ENCODE peak calls at places on chromosomes 1 and 21, in six cellular contexts. B is K562, N is HepG2, U is H1, Z is GM12878, H is GM12892. M is an unnamed sample.
A peak's percentile ranks its signal among the peaks of the same experiment; 100 is the strongest.

GRCh38 chr1:89487972-89488371 is 36.7 kb upstream of the LRRC8B start:
- DNase-seq in B (no peak), N (no peak), U (no peak), Z (no peak), H (no peak), M (no peak)

GRCh38 chr1:8239306-8240023 is 78.4 kb upstream of the SLC45A1 start:
- DNase-seq in B (no peak), N (peak; percentile 94), U (peak; percentile 55), Z (no peak), H (no peak), M (no peak)

GRCh38 chr1:67441183-67441582 is 11.0 kb upstream of the SERBP1 start:
- DNase-seq in B (no peak), N (peak; percentile 17), U (no peak), Z (no peak), H (no peak), M (no peak)

GRCh38 chr1:29643281-29643680 is 407.0 kb downstream of the PTPRU start:
- DNase-seq in B (no peak), N (no peak), U (peak; percentile 24), Z (no peak), H (no peak), M (no peak)

GRCh38 chr1:22487781-22488180 is 36.1 kb downstream of the ZBTB40 start:
- DNase-seq in B (peak; percentile 42), N (no peak), U (no peak), Z (no peak), H (no peak), M (no peak)

GRCh38 chr1:154474802-154475201 is 27.2 kb upstream of the TDRD10 start:
- DNase-seq in B (no peak), N (peak; percentile 51), U (no peak), Z (no peak), H (no peak), M (no peak)

GRCh38 chr1:186636786-186637185 is 43.4 kb downstream of the PTGS2 start:
- DNase-seq in B (no peak), N (no peak), U (no peak), Z (no peak), H (no peak), M (no peak)

GRCh38 chr1:110718452-110718851 is 43.7 kb upstream of the KCNA3 start:
- DNase-seq in B (no peak), N (no peak), U (no peak), Z (no peak), H (no peak), M (no peak)

GRCh38 chr1:178488393-178488792 is 8.4 kb downstream of the CLEC20A start:
- DNase-seq in B (no peak), N (no peak), U (no peak), Z (no peak), H (no peak), M (no peak)

GRCh38 chr1:59375321-59376220 is 78.7 kb downstream of the FGGY start:
- DNase-seq in B (no peak), N (no peak), U (no peak), Z (no peak), H (no peak), M (no peak)

GRCh38 chr1:85320371-85321131 is 44.1 kb upstream of the BCL10 start:
- DNase-seq in B (no peak), N (no peak), U (no peak), Z (no peak), H (no peak), M (no peak)

GRCh38 chr1:3175486-3175885 is 106.5 kb downstream of the PRDM16 start:
- DNase-seq in B (no peak), N (no peak), U (no peak), Z (no peak), H (no peak), M (no peak)

GRCh38 chr1:20645414-20645813 is 12.2 kb downstream of the PINK1 start:
- DNase-seq in B (no peak), N (no peak), U (no peak), Z (no peak), H (no peak), M (no peak)

GRCh38 chr1:198118136-198118535 is 38.7 kb upstream of the NEK7 start:
- DNase-seq in B (no peak), N (no peak), U (no peak), Z (no peak), H (no peak), M (no peak)

GRCh38 chr1:17922833-17923232 is 167.7 kb downstream of the ACTL8 start:
- DNase-seq in B (peak; percentile 54), N (peak; percentile 41), U (peak; percentile 75), Z (no peak), H (peak; percentile 19), M (peak; percentile 31)

GRCh38 chr21:45618287-45618686 is 25.2 kb upstream of the PCBP3 start:
- DNase-seq in B (no peak), N (no peak), U (no peak), Z (no peak), H (no peak), M (no peak)

GRCh38 chr1:30110826-30111225 is 612.6 kb downstream of the MATN1 start:
- DNase-seq in B (no peak), N (no peak), U (no peak), Z (no peak), H (no peak), M (no peak)

GRCh38 chr21:42862774-42863503 is 16.4 kb downstream of the WDR4 start:
- DNase-seq in B (no peak), N (no peak), U (no peak), Z (no peak), H (no peak), M (no peak)

GRCh38 chr1:204094262-204095247 is 21.6 kb downstream of the SOX13 start:
- DNase-seq in B (no peak), N (peak; percentile 24), U (peak; percentile 75), Z (no peak), H (no peak), M (no peak)

GRCh38 chr1:112956503-112957132 is 622 bp upstream of the SLC16A1 start:
- DNase-seq in B (no peak), N (peak; percentile 25), U (no peak), Z (no peak), H (no peak), M (no peak)

GRCh38 chr1:3034728-3035610 is 13.7 kb downstream of the ACTRT2 start:
- DNase-seq in B (no peak), N (no peak), U (no peak), Z (no peak), H (no peak), M (no peak)

GRCh38 chr1:151156515-151156819 is at the start of gene TNFAIP8L2:
- DNase-seq in B (no peak), N (no peak), U (no peak), Z (peak; percentile 32), H (no peak), M (no peak)

DNA sequence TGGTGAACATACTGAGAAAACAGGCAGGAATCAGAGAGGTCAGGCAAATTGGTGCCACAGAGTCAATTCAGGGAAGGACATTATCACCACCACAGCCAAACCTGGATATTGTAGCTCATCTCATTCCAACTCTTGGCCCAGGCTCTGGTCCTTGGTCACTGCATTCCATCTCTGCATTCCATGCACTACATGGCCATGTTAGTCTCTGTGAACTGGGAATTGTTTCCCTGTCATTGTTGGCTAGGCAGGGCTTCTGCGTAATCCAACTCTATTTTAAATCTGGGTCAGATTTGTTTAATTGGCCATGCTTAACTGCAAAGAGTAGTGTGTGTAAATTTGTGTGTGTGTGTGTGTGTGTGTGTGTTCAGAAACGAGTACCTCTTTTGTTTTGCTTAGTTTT is 837.6 kb upstream of the ADAMTS5 start:
- DNase-seq in B (no peak), N (no peak), U (no peak), Z (no peak), H (no peak), M (no peak)
- TF ChIP-seq POLR2AphosphoS5 in B (no peak), N (no peak), U (no peak), Z (no peak), H (no peak), M (no peak)

DNA sequence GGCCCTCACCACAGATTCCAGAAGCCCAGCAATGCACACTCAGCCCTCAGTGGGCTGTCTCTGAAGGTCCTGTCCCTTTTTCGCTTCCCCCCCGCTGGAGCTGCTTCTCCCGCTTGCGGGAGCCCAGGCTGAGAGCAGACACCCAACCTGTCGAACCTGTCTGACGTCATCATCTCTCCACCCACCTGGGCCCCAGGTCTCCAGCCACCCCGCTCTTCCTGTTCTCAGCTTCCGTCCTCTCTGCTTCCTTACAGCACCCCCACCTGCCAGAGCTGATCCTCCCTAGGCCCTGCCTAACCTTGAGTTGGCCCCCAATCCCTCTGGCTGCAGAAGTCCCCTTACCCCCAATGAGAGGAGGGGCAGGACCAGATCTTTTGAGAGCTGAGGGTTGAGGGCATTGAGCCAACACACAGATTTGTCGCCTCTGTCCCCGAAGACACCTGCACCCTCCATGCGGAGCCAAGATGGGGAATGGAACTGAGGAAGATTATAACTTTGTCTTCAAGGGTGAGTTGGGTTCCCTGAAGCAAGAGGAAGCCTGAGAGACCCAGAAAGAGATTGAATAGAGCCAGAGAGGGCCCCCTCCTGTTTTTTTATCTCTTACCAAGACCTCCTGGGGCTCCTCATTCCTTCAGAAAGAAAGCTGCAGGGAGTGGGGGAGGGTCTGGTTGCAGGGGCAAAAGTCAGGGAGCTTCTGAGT is at the start of gene RAB25:
- DNase-seq in B (no peak), N (no peak), U (peak; percentile 84), Z (no peak), H (no peak), M (no peak)
- TF ChIP-seq POLR2A in B (no peak), N (no peak), U (peak; percentile 52), Z (no peak), H (no peak), M (no peak)

GRCh38 chr1:45493116-45493697 is 2.2 kb upstream of the TESK2 start:
- DNase-seq in B (peak; percentile 68), N (peak; percentile 55), U (peak; percentile 66), Z (no peak), H (no peak), M (peak; percentile 33)
- TF ChIP-seq TAF1 in B (no peak), N (no peak), U (no peak), Z (no peak), H (no peak), M (no peak)

DNA sequence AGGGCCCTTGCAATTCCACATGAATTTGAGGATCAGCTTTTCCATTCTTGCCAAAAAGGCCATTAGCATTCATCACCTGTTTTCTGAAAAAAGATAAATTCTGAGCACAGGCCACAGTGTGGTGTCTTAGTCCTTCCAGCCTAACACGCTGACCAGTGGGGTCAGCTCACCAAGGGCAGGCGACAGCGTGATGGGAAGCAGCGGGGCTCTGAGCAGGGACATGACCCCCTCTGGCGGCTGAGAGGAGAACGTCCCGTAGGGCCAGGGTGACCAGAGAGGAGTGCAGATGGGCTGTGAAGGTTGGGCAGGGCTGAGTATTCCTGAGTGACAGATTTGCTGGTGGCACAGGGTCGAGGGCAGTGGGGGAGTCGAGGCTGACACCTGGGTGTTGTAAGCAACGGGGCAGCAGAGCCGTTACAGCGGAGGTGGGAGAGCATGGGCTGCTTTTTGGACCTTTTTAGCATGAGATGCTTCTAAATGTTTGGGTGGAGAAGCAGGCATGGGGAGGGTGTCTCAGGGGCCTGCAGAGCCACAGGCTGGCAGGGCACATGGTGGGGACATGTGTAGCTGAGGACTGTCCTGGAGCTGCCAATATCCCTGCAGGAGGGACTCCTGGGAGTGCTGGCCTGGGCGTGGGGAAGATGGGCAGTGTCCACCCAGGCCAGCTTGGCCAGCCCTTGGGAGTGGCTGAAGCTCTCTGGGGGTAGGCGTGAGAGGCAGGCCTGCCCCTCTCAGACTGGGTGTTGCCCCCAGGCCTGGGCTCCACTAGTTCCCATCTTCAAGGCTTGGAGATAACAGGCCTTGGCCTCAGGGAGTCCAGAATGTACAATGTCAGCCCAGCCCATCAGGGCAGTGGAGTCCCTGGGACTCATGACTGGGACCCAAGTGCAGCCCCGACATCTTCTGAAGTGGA is 8.6 kb upstream of the CALML6 start:
- DNase-seq in B (peak; percentile 90), N (peak; percentile 79), U (peak; percentile 89), Z (no peak), H (peak; percentile 78), M (peak; percentile 72)
- TF ChIP-seq POLR2AphosphoS5 in B (no peak), N (no peak), U (no peak), Z (no peak), H (no peak), M (no peak)

M was measured in GM12891.